ENCODE peak calls at places on chromosomes 3 and 15, in five cellular contexts. N is central memory CD8-positive, alpha-beta T cell; P is GM19239; T is endothelial cell; O is Caki2. Z is an unnamed sample.

GRCh38 chr3:44993471-44994205 is 17.6 kb downstream of the EXOSC7 start:
- DNase-seq in N (no peak), P (no peak), T (no peak), O (peak), Z (no peak)

GRCh38 chr15:48681274-48681840 is 35.8 kb upstream of the FBN1 start:
- DNase-seq in N (no peak), P (no peak), T (no peak), O (no peak), Z (no peak)

GRCh38 chr15:77138167-77138522 is 67.2 kb upstream of the TSPAN3 start:
- DNase-seq in N (no peak), P (no peak), T (no peak), O (peak), Z (no peak)

GRCh38 chr3:151008699-151009098 is 36.2 kb upstream of the CLRN1 start:
- DNase-seq in N (no peak), P (no peak), T (no peak), O (no peak), Z (no peak)

GRCh38 chr3:14425574-14426304 is 23.3 kb downstream of the SLC6A6 start:
- DNase-seq in N (peak), P (peak), T (no peak), O (no peak), Z (no peak)

GRCh38 chr3:47892284-47892683 is 89.3 kb downstream of the DHX30 start:
- DNase-seq in N (no peak), P (no peak), T (no peak), O (no peak), Z (no peak)

GRCh38 chr15:70484993-70485392 is 278.4 kb downstream of the UACA start:
- DNase-seq in N (no peak), P (no peak), T (no peak), O (no peak), Z (no peak)

GRCh38 chr3:72174043-72174442 is 389.1 kb upstream of the PROK2 start:
- DNase-seq in N (no peak), P (no peak), T (no peak), O (no peak), Z (no peak)

GRCh38 chr3:17089314-17089700 is 204.6 kb downstream of the PLCL2 start:
- DNase-seq in N (no peak), P (no peak), T (no peak), O (no peak), Z (no peak)

GRCh38 chr3:169969696-169970095 is 3.1 kb downstream of the SEC62 start:
- DNase-seq in N (no peak), P (no peak), T (no peak), O (no peak), Z (no peak)

GRCh38 chr15:95017950-95018349 is 786.6 kb downstream of the MCTP2 start:
- DNase-seq in N (no peak), P (no peak), T (peak), O (peak), Z (peak)

GRCh38 chr15:80264031-80264430 is 12.0 kb upstream of the CTXND1 start:
- DNase-seq in N (no peak), P (no peak), T (no peak), O (no peak), Z (no peak)

GRCh38 chr3:10395671-10396070 is 74.8 kb upstream of the SEC13 start:
- DNase-seq in N (peak), P (no peak), T (no peak), O (no peak), Z (no peak)

GRCh38 chr3:159854500-159855124 is 134.0 kb upstream of the IL12A start:
- DNase-seq in N (no peak), P (no peak), T (no peak), O (peak), Z (no peak)

GRCh38 chr15:66758844-66759243 is 56.8 kb downstream of the SMAD6 start:
- DNase-seq in N (no peak), P (no peak), T (no peak), O (no peak), Z (no peak)

GRCh38 chr3:30631237-30631961 is 25.0 kb downstream of the TGFBR2 start:
- DNase-seq in N (peak), P (no peak), T (no peak), O (no peak), Z (no peak)

GRCh38 chr3:51974963-51975856 is at the start of gene ABHD14A:
- DNase-seq in N (peak), P (peak), T (peak), O (peak), Z (peak)

Z was measured in ovary.